ENCODE peak calls at places on chromosome 6, in five cellular contexts. Z, D, N, L and W are unnamed samples.

GRCh38 chr6:64081459-64081858 is 445.9 kb downstream of the PHF3 start:
- DNase-seq in Z (no peak), D (no peak), N (no peak), L (no peak), W (no peak)

GRCh38 chr6:11710221-11710836 is 68.3 kb downstream of the ADTRP start:
- DNase-seq in Z (no peak), D (peak), N (no peak), L (no peak), W (no peak)

GRCh38 chr6:115667478-115667996 is 393.2 kb downstream of the FRK start:
- DNase-seq in Z (no peak), D (no peak), N (no peak), L (no peak), W (no peak)

GRCh38 chr6:52640170-52640569 is 30.7 kb upstream of the TMEM14A start:
- DNase-seq in Z (peak), D (no peak), N (peak), L (no peak), W (no peak)

GRCh38 chr6:149634315-149634714 is 14.2 kb downstream of the KATNA1 start:
- DNase-seq in Z (no peak), D (no peak), N (no peak), L (no peak), W (no peak)

GRCh38 chr6:133435065-133435728 is 194.0 kb downstream of the EYA4 start:
- DNase-seq in Z (no peak), D (no peak), N (no peak), L (no peak), W (no peak)

GRCh38 chr6:35310265-35310831 is 12.7 kb downstream of the DEF6 start:
- DNase-seq in Z (no peak), D (no peak), N (no peak), L (no peak), W (no peak)

GRCh38 chr6:166774292-166774691 is 147.2 kb upstream of the RPS6KA2 start:
- DNase-seq in Z (no peak), D (no peak), N (no peak), L (no peak), W (no peak)

GRCh38 chr6:136923116-136923953 is 1.2 kb downstream of the SLC35D3 start:
- DNase-seq in Z (no peak), D (no peak), N (no peak), L (no peak), W (peak)

GRCh38 chr6:136926383-136926782 is 4.3 kb downstream of the SLC35D3 start:
- DNase-seq in Z (no peak), D (no peak), N (no peak), L (no peak), W (no peak)

GRCh38 chr6:136923954-136924291 is 1.8 kb downstream of the SLC35D3 start:
- DNase-seq in Z (no peak), D (no peak), N (no peak), L (no peak), W (no peak)

GRCh38 chr6:136930528-136930927 is 8.4 kb downstream of the SLC35D3 start:
- DNase-seq in Z (no peak), D (no peak), N (no peak), L (no peak), W (no peak)

GRCh38 chr6:136927313-136927712 is 5.2 kb downstream of the SLC35D3 start:
- DNase-seq in Z (no peak), D (no peak), N (peak), L (peak), W (no peak)
- TF ChIP-seq CTCF in Z (peak), D (peak), N (peak), L (peak), W (no peak)

GRCh38 chr6:43311681-43312080 is 3.1 kb upstream of the CRIP3 start:
- DNase-seq in Z (no peak), D (no peak), N (no peak), L (no peak), W (no peak)

GRCh38 chr6:43310137-43310536 is 1.5 kb upstream of the CRIP3 start:
- DNase-seq in Z (no peak), D (no peak), N (no peak), L (no peak), W (no peak)

GRCh38 chr6:43310624-43311023 is 2.0 kb upstream of the CRIP3 start:
- DNase-seq in Z (no peak), D (no peak), N (no peak), L (no peak), W (no peak)

GRCh38 chr6:43317968-43318367 is 9.3 kb upstream of the CRIP3 start:
- DNase-seq in Z (no peak), D (no peak), N (no peak), L (no peak), W (no peak)

GRCh38 chr6:43313813-43314212 is 5.2 kb upstream of the CRIP3 start:
- DNase-seq in Z (no peak), D (no peak), N (no peak), L (no peak), W (no peak)
- TF ChIP-seq CTCF in Z (no peak), D (no peak), N (no peak), L (no peak), W (no peak)

GRCh38 chr6:134826889-134827737 is 122.8 kb downstream of the ALDH8A1 start:
- DNase-seq in Z (peak), D (no peak), N (peak), L (no peak), W (no peak)
- TF ChIP-seq CTCF in Z (peak), D (no peak), N (peak), L (no peak), W (no peak)

GRCh38 chr6:56771189-56771588 is 128.5 kb upstream of the DST start:
- DNase-seq in Z (no peak), D (no peak), N (no peak), L (no peak), W (no peak)

GRCh38 chr6:56775498-56776166 is 132.9 kb upstream of the DST start:
- DNase-seq in Z (no peak), D (no peak), N (no peak), L (no peak), W (no peak)

GRCh38 chr6:56770011-56770520 is 127.4 kb upstream of the DST start:
- DNase-seq in Z (no peak), D (no peak), N (peak), L (no peak), W (no peak)

GRCh38 chr6:56771929-56772607 is 129.4 kb upstream of the DST start:
- DNase-seq in Z (no peak), D (no peak), N (no peak), L (no peak), W (no peak)

GRCh38 chr6:56772737-56773184 is 130.1 kb upstream of the DST start:
- DNase-seq in Z (peak), D (no peak), N (peak), L (no peak), W (no peak)
- TF ChIP-seq CTCF in Z (no peak), D (no peak), N (no peak), L (no peak), W (no peak)